ENCODE peak calls at places on chromosomes 11 and 22, in eight cellular contexts. V is psoas muscle, M is right lobe of liver, G is fibroblast of the aortic adventitia, C is ovary, L is tibial nerve, H is Calu3, N is dorsolateral prefrontal cortex. R is an unnamed sample.

GRCh38 chr11:1858576-1858975 is 5.7 kb downstream of the LSP1 start:
- DNase-seq in V (no peak), M (no peak), G (no peak), C (no peak), L (no peak), H (no peak), N (no peak), R (no peak)

GRCh38 chr22:21982338-21982965 is at the start of gene TOP3B:
- DNase-seq in V (peak), M (peak), G (peak), C (peak), L (peak), H (peak), N (peak), R (peak)

GRCh38 chr11:83070044-83070877 is 1.4 kb downstream of the RAB30 start:
- DNase-seq in V (no peak), M (no peak), G (peak), C (no peak), L (no peak), H (no peak), N (no peak), R (no peak)

GRCh38 chr11:114738954-114739353 is 60.6 kb downstream of the NXPE2 start:
- DNase-seq in V (no peak), M (no peak), G (peak), C (no peak), L (peak), H (peak), N (no peak), R (no peak)

GRCh38 chr11:134471341-134472187 is 59.5 kb upstream of the B3GAT1 start:
- DNase-seq in V (no peak), M (no peak), G (no peak), C (no peak), L (no peak), H (no peak), N (peak), R (no peak)

GRCh38 chr11:102241026-102241425 is 76.3 kb upstream of the BIRC3 start:
- DNase-seq in V (no peak), M (no peak), G (no peak), C (no peak), L (no peak), H (no peak), N (no peak), R (no peak)

GRCh38 chr22:39206491-39206890 is 38.3 kb downstream of the PDGFB start:
- DNase-seq in V (no peak), M (no peak), G (no peak), C (no peak), L (no peak), H (no peak), N (peak), R (no peak)

GRCh38 chr11:46961041-46961440 is 24.5 kb downstream of the CSTPP1 start:
- DNase-seq in V (no peak), M (no peak), G (no peak), C (no peak), L (no peak), H (no peak), N (no peak), R (no peak)

GRCh38 chr11:115258216-115258615 is 246.0 kb downstream of the CADM1 start:
- DNase-seq in V (no peak), M (no peak), G (no peak), C (no peak), L (no peak), H (no peak), N (no peak), R (no peak)

GRCh38 chr11:110312670-110313069 is 16.3 kb upstream of the RDX start:
- DNase-seq in V (no peak), M (no peak), G (no peak), C (no peak), L (no peak), H (no peak), N (no peak), R (no peak)

GRCh38 chr11:8671242-8671641 is 11.2 kb downstream of the TRIM66 start:
- DNase-seq in V (peak), M (no peak), G (peak), C (peak), L (peak), H (no peak), N (peak), R (no peak)

DNA sequence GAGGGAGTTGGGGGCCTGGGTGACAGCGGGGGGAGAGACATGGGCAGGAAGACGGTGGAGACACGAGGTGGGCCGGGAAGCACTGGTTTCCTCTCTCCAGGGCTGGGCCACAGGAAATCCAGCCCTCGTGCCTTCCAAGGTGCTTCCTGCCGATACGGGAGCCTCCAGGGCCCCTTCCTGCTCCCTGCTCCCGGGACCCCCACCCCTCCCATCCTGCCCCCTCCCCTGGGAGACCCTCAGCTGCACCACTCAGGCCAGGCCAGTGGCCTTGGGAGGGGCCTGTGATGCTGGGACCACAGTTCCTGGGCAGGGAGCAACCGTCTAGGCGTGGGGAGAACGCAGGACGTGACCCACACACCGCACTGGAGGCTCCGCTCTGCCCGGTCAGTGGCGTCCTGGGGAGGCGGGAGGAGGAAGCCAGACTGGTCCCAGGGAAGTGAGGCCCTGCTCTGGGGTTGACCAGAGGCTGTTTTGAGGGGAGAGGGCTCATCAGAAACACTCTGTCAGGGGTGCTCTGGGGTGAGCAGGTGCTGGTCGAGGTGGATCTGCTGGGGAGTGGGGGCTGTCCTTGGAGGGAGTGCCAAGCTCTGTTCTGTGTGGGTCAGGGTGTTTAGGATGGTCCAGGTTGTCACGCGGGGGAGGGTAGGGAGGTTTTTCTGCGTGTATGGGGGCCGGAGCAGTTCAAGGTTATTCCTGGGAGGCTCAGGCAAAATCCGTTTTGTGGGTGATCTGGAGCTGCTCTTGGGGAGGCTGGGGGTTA is at the start of gene SHANK3:
- DNase-seq in V (peak), M (peak), G (no peak), C (peak), L (no peak), H (no peak), N (no peak), R (no peak)
- TF ChIP-seq CTCF in V (no peak), M (no peak), G (no peak), C (no peak), L (no peak), H (no peak), N (no peak), R (no peak)

DNA sequence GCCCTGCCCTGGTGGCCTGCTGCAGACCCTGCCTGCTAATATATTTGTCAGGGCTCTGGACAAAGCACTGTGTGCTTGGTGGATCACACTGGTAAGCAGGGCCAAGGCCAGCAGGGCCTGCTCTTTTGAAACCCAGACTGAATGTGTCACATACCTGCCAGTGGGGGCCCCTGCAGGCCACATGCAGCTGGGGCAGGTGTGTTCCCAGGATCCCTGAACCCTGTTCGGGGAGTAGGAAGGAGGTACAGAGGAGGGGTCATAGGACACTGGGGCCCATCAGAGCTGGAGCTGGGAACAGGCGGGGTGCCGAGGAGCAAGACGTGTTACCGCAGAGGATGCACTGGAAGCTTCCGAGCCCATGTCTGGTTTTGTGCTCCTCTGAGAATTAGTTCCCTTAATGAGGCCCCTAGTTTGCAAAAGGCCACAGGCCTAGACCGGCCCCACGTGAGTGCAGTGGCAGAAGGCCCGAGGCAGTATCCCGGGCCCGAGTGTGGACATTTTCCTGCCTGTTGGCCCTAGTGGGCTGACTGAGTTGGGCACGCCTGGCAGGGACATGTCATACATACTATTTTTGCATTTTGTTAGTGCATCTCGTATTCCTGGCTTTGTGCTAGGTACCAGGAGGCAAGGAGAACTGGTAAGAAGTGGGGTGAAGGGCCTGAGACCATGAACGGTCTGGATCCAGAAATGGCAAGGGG is 11.2 kb upstream of the ACR start:
- DNase-seq in V (no peak), M (peak), G (no peak), C (no peak), L (no peak), H (no peak), N (peak), R (no peak)
- TF ChIP-seq CTCF in V (no peak), M (no peak), G (no peak), C (no peak), L (no peak), H (no peak), N (no peak), R (no peak)

DNA sequence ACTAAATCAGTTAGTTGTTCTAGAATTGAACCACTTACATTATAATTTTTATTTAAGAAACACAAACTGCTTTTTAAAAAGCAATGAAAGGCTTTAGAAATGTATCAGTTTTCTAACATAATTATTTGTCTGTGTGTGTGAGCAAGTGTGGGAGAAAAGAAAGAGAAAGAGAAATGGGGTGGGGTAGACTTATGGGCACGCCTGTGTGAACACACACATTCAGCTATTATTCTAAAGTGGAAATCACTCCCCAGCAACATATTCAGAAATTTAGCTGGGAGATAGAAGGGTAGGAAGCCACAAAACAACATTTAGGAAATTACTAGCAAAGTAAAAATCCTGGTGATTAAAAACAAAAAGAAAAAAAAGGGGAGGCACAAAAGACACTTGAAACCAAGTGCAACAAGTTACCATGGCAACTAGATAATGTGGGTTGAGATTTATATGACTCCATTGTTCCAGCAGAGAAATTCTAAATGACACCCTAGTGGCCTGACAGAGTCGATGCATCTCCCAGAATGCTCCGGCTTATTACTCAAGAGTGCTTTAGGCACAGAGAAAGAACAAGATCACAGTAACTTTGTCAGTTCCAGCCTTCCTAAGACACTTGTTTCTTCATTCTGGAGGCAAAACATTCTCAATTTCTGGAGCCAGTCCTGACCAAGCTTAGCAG is 444.6 kb downstream of the DLG2 start:
- DNase-seq in V (no peak), M (no peak), G (peak), C (no peak), L (no peak), H (peak), N (no peak), R (no peak)
- TF ChIP-seq CTCF in V (peak), M (peak), G (peak), C (no peak), L (peak), H (peak), N (peak), R (no peak)

GRCh38 chr11:104151404-104152204 is 12.3 kb downstream of the PDGFD start:
- DNase-seq in V (no peak), M (no peak), G (peak), C (no peak), L (no peak), H (no peak), N (no peak), R (no peak)
- TF ChIP-seq CTCF in V (no peak), M (peak), G (peak), C (no peak), L (peak), H (no peak), N (no peak), R (peak)

GRCh38 chr22:30457964-30458363 is 13.9 kb downstream of the SEC14L3 start:
- DNase-seq in V (no peak), M (peak), G (no peak), C (no peak), L (no peak), H (no peak), N (no peak), R (no peak)

GRCh38 chr22:30459206-30460052 is 12.4 kb downstream of the SEC14L3 start:
- DNase-seq in V (no peak), M (no peak), G (peak), C (no peak), L (no peak), H (peak), N (no peak), R (no peak)

DNA sequence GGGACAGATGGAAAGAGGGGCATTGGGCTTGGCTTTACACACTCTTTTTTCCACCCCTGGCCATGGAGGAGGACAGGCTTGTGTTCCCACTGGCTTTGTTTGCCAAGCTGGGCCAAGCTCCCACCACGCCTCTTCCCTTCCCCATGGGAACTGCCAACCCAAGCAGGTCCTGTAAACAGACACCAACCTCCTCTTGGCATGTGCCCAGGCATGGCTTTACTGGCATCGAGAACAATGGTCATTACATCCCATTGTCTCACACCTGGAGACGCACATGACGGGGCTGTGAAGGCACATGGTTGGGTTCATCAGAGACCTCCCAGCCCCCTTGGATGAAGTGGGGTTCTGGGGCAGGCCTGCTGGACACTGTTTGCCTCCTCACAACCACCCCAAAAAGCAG is 11.7 kb downstream of the SEC14L3 start:
- DNase-seq in V (no peak), M (peak), G (no peak), C (no peak), L (no peak), H (peak), N (no peak), R (no peak)
- TF ChIP-seq CTCF in V (no peak), M (no peak), G (no peak), C (no peak), L (no peak), H (no peak), N (no peak), R (no peak)

GRCh38 chr22:44351037-44351436 is 38.3 kb upstream of the SHISAL1 start:
- DNase-seq in V (no peak), M (no peak), G (no peak), C (no peak), L (no peak), H (no peak), N (no peak), R (no peak)

GRCh38 chr22:44351685-44352377 is 39.1 kb upstream of the SHISAL1 start:
- DNase-seq in V (no peak), M (no peak), G (peak), C (peak), L (no peak), H (peak), N (no peak), R (no peak)

GRCh38 chr22:44347098-44347497 is 34.3 kb upstream of the SHISAL1 start:
- DNase-seq in V (no peak), M (no peak), G (no peak), C (no peak), L (no peak), H (no peak), N (no peak), R (no peak)

GRCh38 chr22:44347549-44347948 is 34.8 kb upstream of the SHISAL1 start:
- DNase-seq in V (no peak), M (no peak), G (no peak), C (no peak), L (no peak), H (no peak), N (no peak), R (no peak)

DNA sequence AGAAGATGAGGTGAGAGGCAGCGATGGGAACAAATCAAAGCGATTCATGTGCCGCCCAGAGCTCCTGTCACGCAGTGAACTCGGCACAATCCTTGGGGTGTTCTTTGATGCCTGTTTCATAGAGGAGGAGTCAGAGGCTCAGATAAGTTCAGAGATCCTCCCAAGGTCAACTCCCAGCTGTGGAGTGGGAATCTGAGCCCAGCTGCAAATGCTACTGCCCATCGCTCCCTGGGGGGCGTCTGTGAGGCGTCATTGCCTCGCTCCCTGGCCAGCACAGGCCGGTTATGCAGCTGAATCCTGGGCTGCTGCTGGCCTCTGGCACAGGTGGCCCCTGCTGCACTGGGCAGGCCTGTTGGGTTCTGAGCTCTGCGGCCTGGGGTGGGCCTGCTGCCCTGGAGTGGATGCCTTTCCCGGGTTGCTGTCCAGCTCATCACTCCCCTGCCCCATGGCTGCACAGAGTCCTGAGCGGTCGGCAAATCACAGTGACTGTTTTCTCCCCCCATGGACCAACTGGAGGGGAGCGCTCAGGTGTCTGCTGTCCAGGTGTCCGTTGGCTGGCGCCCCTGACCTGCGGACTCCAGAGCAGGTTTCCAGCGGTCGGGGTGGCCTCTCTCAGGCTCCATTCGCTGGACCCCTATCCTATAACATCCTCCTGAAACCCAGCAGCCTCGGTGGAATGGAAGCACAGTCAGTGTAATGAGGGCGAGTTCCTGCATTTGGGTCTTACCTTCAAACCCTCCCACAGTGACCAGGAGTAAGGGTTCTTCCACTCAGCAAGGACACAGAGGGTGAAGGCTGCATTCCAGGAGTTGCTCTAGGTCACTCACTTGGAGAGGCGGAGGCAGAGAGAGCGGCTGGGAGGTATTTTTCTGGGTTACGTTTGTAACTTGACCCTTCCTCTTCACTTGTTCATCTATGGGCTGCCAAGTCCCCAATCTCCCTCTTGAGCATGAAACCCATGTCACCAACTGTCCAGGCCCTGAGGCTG is 36.5 kb upstream of the SHISAL1 start:
- DNase-seq in V (no peak), M (no peak), G (no peak), C (peak), L (no peak), H (no peak), N (no peak), R (no peak)
- TF ChIP-seq CTCF in V (no peak), M (no peak), G (no peak), C (no peak), L (no peak), H (no peak), N (no peak), R (no peak)

DNA sequence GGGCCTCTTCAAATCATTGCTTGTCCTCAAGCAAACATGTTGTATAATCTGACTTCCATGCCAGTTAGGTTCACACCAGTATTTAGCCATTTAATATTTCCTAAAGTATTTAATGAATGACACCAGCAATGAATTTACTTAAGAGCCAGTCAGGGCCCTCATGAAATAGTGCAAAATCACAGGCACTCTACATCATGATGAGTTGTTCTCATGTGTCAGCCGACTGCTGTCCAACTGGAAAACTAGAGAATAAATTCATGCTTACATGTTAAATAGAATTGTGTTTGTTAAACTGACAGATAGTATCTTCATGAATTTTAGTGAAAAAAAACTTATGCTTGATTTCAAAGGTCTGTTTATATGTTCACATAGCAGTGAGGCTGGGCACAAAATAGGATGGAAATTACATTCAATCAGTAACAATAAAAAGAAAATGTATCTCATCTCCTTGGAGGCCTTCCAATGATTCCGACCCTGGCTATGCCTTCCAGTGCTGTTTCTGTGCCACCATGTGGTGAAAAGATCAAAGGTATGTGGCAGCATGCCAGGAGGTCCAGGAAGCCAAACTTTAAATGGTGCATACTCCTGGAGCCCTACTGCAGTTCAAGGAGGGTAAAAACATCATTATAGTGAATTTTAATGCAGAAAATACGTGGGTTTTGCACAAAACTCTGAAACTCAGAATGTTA is 45.2 kb downstream of the CTSC start:
- DNase-seq in V (no peak), M (no peak), G (peak), C (peak), L (no peak), H (peak), N (no peak), R (no peak)
- TF ChIP-seq CTCF in V (no peak), M (peak), G (no peak), C (no peak), L (no peak), H (no peak), N (no peak), R (no peak)